ENCODE peak calls at places on chromosome 4, in five cellular contexts. P is lower lobe of right lung; Y is NCI-H774; J is stimulated activated naive CD4-positive, alpha-beta T cell; G is colonic mucosa. N is an unnamed sample.

GRCh38 chr4:87805971-87806370 is 6.6 kb downstream of the IBSP start:
- DNase-seq in G (no peak), P (no peak), J (no peak), Y (no peak), N (no peak)

GRCh38 chr4:783133-783541 is 42.8 kb downstream of the CPLX1 start:
- DNase-seq in J (no peak), G (peak), Y (no peak), P (no peak), N (no peak)

GRCh38 chr4:99683913-99684312 is 26.3 kb upstream of the C4orf54 start:
- DNase-seq in G (no peak), P (no peak), J (no peak), Y (no peak), N (no peak)

GRCh38 chr4:55725057-55725456 is 89.0 kb upstream of the NMU start:
- DNase-seq in J (no peak), G (no peak), P (no peak), Y (no peak), N (no peak)

GRCh38 chr4:84914686-84915395 is 51.6 kb downstream of the WDFY3 start:
- DNase-seq in Y (no peak), J (no peak), G (no peak), P (no peak), N (no peak)

GRCh38 chr4:137470806-137471205 is 61.5 kb downstream of the PCDH18 start:
- DNase-seq in J (no peak), G (no peak), Y (no peak), P (no peak), N (no peak)

GRCh38 chr4:163748474-163748873 is 254.0 kb downstream of the TMA16 start:
- DNase-seq in Y (no peak), G (no peak), P (no peak), J (no peak), N (no peak)

GRCh38 chr4:112170451-112170993 is 25.3 kb downstream of the FAM241A start:
- DNase-seq in J (no peak), P (no peak), G (no peak), Y (no peak), N (peak)

GRCh38 chr4:91114386-91114785 is 987.2 kb downstream of the CCSER1 start:
- DNase-seq in J (no peak), Y (no peak), G (no peak), P (no peak), N (no peak)

GRCh38 chr4:114132830-114133229 is 153.4 kb upstream of the ARSJ start:
- DNase-seq in J (no peak), P (no peak), Y (no peak), G (no peak), N (no peak)

GRCh38 chr4:23966720-23967119 is 76.9 kb upstream of the PPARGC1A start:
- DNase-seq in G (no peak), P (no peak), Y (no peak), J (no peak), N (no peak)

GRCh38 chr4:5881340-5881739 is 11.5 kb downstream of the CRMP1 start:
- DNase-seq in Y (no peak), J (no peak), G (no peak), P (no peak), N (no peak)

GRCh38 chr4:181479145-181479544 is 764.1 kb upstream of the TENM3 start:
- DNase-seq in Y (no peak), P (no peak), J (no peak), G (no peak), N (no peak)

GRCh38 chr4:2834001-2834921 is 9.4 kb upstream of the ADD1 start:
- DNase-seq in G (no peak), P (peak), J (no peak), Y (no peak), N (no peak)